ENCODE peak calls at places on chromosomes 3 and 15, in five cellular contexts. R is AG09319, S is ACHN, B is HTR-8/SVneo, K is heart right ventricle. V is an unnamed sample.

GRCh38 chr3:177314897-177315296 is 117.6 kb upstream of the TBL1XR1 start:
- DNase-seq in R (no peak), K (no peak), S (no peak), B (no peak), V (no peak)

GRCh38 chr15:73633991-73634495 is 854 bp upstream of the NPTN start:
- DNase-seq in K (no peak), R (peak), S (peak), B (peak), V (no peak)

GRCh38 chr3:38126121-38126892 is 10.6 kb downstream of the ACAA1 start:
- DNase-seq in B (no peak), R (no peak), S (no peak), K (no peak), V (no peak)

GRCh38 chr15:20358066-20358780 is 183.4 kb downstream of the GOLGA6L6 start:
- DNase-seq in K (peak), B (no peak), R (no peak), S (no peak), V (no peak)

GRCh38 chr3:150787741-150788370 is 24.9 kb upstream of the SIAH2 start:
- DNase-seq in S (peak), R (no peak), K (peak), B (peak), V (peak)

GRCh38 chr15:36447373-36447772 is 132.1 kb upstream of the CDIN1 start:
- DNase-seq in S (no peak), K (no peak), R (no peak), B (no peak), V (no peak)

GRCh38 chr15:44308415-44308814 is 19.9 kb downstream of the GOLM2 start:
- DNase-seq in R (no peak), S (no peak), K (no peak), B (no peak), V (no peak)

GRCh38 chr15:101242999-101243336 is 8.9 kb downstream of the CHSY1 start:
- DNase-seq in S (no peak), R (no peak), B (no peak), K (no peak), V (no peak)

GRCh38 chr3:48118322-48118721 is 69.9 kb downstream of the CDC25A start:
- DNase-seq in B (no peak), K (no peak), S (no peak), R (no peak), V (no peak)

GRCh38 chr3:48268381-48268935 is 27.6 kb downstream of the ZNF589 start:
- DNase-seq in R (no peak), B (no peak), S (no peak), K (no peak), V (no peak)

GRCh38 chr3:16484216-16484615 is 29.3 kb downstream of the RFTN1 start:
- DNase-seq in K (no peak), B (peak), R (peak), S (peak), V (no peak)

GRCh38 chr3:86733257-86733656 is 257.7 kb downstream of the VGLL3 start:
- DNase-seq in B (no peak), S (no peak), R (no peak), K (no peak), V (no peak)

GRCh38 chr15:73948982-73949381 is 22.7 kb downstream of the LOXL1 start:
- DNase-seq in B (no peak), R (no peak), S (no peak), K (no peak), V (no peak)

GRCh38 chr3:131221731-131222130 is 159.8 kb upstream of the NUDT16 start:
- DNase-seq in S (no peak), R (no peak), B (no peak), K (no peak), V (no peak)

GRCh38 chr3:2921903-2922302 is 188.3 kb downstream of the IL5RA start:
- DNase-seq in B (no peak), S (peak), K (no peak), R (no peak), V (no peak)

GRCh38 chr3:2099028-2099671 is 484 bp downstream of the CNTN4 start:
- DNase-seq in B (no peak), S (no peak), K (no peak), R (no peak), V (no peak)

GRCh38 chr3:58704745-58705144 is 38.2 kb upstream of the FAM3D start:
- DNase-seq in R (no peak), B (no peak), K (no peak), S (no peak), V (no peak)

GRCh38 chr3:130787422-130788068 is 40.9 kb upstream of the PIK3R4 start:
- DNase-seq in K (no peak), B (no peak), R (no peak), S (no peak), V (no peak)

GRCh38 chr3:14771593-14772497 is 46.9 kb upstream of the FGD5 start:
- DNase-seq in B (no peak), S (no peak), K (no peak), R (no peak), V (no peak)

GRCh38 chr15:31262901-31263671 is 63.5 kb upstream of the KLF13 start:
- DNase-seq in B (no peak), R (no peak), K (no peak), S (peak), V (peak)

GRCh38 chr15:39077998-39078397 is 502.9 kb upstream of the THBS1 start:
- DNase-seq in S (no peak), B (no peak), R (no peak), K (no peak), V (no peak)

GRCh38 chr3:31724144-31724543 is 191.4 kb downstream of the STT3B start:
- DNase-seq in R (no peak), B (no peak), S (no peak), K (no peak), V (no peak)

GRCh38 chr3:47421741-47422649 is 41.2 kb downstream of the PTPN23 start:
- DNase-seq in B (peak), S (peak), R (no peak), K (peak), V (peak)

V was measured in gastrocnemius medialis.